ENCODE peak calls at places on chromosomes 2 and 18, in four cellular contexts. J is sigmoid colon, Q is stomach, X is K562. B is an unnamed sample.

GRCh38 chr2:127531133-127531709 is 4.3 kb upstream of the MYO7B start:
- DNase-seq in J (no peak), Q (no peak), X (no peak), B (peak; percentile 41)

GRCh38 chr2:239465017-239466001 is 64.5 kb upstream of the HDAC4 start:
- DNase-seq in J (peak; percentile 90), Q (peak; percentile 53), X (no peak), B (peak; percentile 70)

GRCh38 chr2:161586517-161587167 is 37.6 kb upstream of the SLC4A10 start:
- DNase-seq in J (no peak), Q (no peak), X (peak; percentile 20), B (no peak)

GRCh38 chr18:46199515-46200147 is 95.4 kb downstream of the HAUS1 start:
- DNase-seq in J (no peak), Q (no peak), X (peak; percentile 13), B (no peak)

GRCh38 chr2:239648607-239649006 is 247.8 kb upstream of the HDAC4 start:
- DNase-seq in J (no peak), Q (no peak), X (no peak), B (no peak)

GRCh38 chr18:7565677-7566076 is 1.4 kb upstream of the PTPRM start:
- DNase-seq in J (no peak), Q (no peak), X (no peak), B (no peak)

GRCh38 chr2:234973008-234973407 is 21.2 kb downstream of the SH3BP4 start:
- DNase-seq in J (no peak), Q (no peak), X (no peak), B (no peak)

GRCh38 chr2:127586746-127587295 is 51.3 kb downstream of the MYO7B start:
- DNase-seq in J (no peak), Q (peak; percentile 9), X (no peak), B (no peak)

GRCh38 chr2:19140463-19141208 is 217.8 kb downstream of the OSR1 start:
- DNase-seq in J (no peak), Q (no peak), X (no peak), B (no peak)

GRCh38 chr2:101473911-101474751 is 781 bp downstream of the RFX8 start:
- DNase-seq in J (peak; percentile 75), Q (peak; percentile 27), X (no peak), B (peak; percentile 16)

GRCh38 chr2:164275659-164276058 is 345.6 kb downstream of the GRB14 start:
- DNase-seq in J (no peak), Q (no peak), X (no peak), B (no peak)

GRCh38 chr2:113910110-113910717 is 20.3 kb downstream of the ACTR3 start:
- DNase-seq in J (no peak), Q (no peak), X (no peak), B (no peak)

GRCh38 chr2:197207106-197207505 is 103.5 kb downstream of the ANKRD44 start:
- DNase-seq in J (no peak), Q (no peak), X (no peak), B (no peak)

GRCh38 chr2:239118675-239119211 is 270.9 kb downstream of the TWIST2 start:
- DNase-seq in J (no peak), Q (no peak), X (no peak), B (no peak)

GRCh38 chr2:118843492-118844132 is 3.8 kb downstream of the EN1 start:
- DNase-seq in J (no peak), Q (no peak), X (no peak), B (no peak)

GRCh38 chr2:148719941-148720436 is 75.4 kb downstream of the EPC2 start:
- DNase-seq in J (peak; percentile 52), Q (no peak), X (no peak), B (no peak)

GRCh38 chr2:8502316-8502715 is 179.5 kb upstream of the ID2 start:
- DNase-seq in J (peak; percentile 56), Q (no peak), X (no peak), B (no peak)

GRCh38 chr2:193276560-193276959 is 1081.8 kb upstream of the TMEFF2 start:
- DNase-seq in J (no peak), Q (no peak), X (no peak), B (no peak)

GRCh38 chr2:46257476-46257875 is 39.7 kb upstream of the EPAS1 start:
- DNase-seq in J (no peak), Q (no peak), X (no peak), B (no peak)

GRCh38 chr2:188726561-188727247 is 247.5 kb upstream of the COL3A1 start:
- DNase-seq in J (no peak), Q (no peak), X (no peak), B (no peak)

GRCh38 chr2:237664151-237664550 is 36.8 kb downstream of the LRRFIP1 start:
- DNase-seq in J (no peak), Q (no peak), X (no peak), B (no peak)

GRCh38 chr2:150866431-150866830 is 379.0 kb upstream of the RND3 start:
- DNase-seq in J (no peak), Q (no peak), X (peak; percentile 20), B (no peak)

GRCh38 chr2:11072550-11072949 is 82.7 kb upstream of the SLC66A3 start:
- DNase-seq in J (no peak), Q (no peak), X (no peak), B (no peak)

GRCh38 chr18:74595425-74595824 is 2.2 kb upstream of the ZNF407 start:
- DNase-seq in J (no peak), Q (no peak), X (no peak), B (no peak)

GRCh38 chr18:74597662-74598349 is at the start of gene ZNF407:
- DNase-seq in J (peak; percentile 93), Q (peak; percentile 87), X (peak; percentile 83), B (peak; percentile 90)

GRCh38 chr18:74598350-74599001 is 806 bp downstream of the ZNF407 start:
- DNase-seq in J (peak; percentile 80), Q (peak; percentile 37), X (peak; percentile 48), B (peak; percentile 60)

DNA sequence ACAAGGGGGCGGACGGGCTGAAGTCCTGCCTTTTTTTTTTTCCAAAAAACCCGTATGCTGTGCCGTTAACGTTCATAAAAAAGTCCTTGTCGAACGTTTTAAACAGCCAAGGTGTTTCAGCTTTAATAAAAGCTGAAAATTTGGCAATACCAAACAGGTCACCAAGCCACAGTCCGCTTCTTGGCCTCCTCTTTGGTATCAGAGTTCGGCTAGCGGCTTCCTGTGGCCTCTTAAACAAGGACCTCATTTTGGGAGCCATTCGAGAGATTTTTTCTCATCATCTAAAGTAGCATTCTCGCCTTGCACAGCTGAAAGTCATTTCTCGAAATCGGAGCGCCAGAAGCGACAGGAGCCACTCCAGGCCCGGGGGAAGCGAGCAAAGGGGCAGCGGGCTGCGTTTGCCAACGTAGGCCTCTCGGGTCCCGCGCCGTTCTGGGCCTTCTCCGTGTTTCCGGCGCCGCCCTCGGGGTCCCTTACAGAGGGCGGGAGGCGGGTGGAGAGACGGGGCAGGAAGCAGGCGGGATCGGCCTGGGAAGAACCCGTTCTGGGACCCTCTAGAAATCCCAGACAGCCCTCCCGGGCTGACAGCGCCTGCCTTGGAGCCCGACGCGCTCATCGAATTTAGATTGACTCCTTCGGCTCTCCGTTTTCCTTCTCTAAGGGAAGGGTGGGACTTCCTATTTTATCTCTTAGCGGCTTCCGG is 560 bp upstream of the ZNF407 start:
- DNase-seq in J (peak; percentile 87), Q (peak; percentile 68), X (peak; percentile 47), B (peak; percentile 76)
- TF ChIP-seq POLR2AphosphoS5 in J (no peak), Q (no peak), X (no peak), B (no peak)

DNA sequence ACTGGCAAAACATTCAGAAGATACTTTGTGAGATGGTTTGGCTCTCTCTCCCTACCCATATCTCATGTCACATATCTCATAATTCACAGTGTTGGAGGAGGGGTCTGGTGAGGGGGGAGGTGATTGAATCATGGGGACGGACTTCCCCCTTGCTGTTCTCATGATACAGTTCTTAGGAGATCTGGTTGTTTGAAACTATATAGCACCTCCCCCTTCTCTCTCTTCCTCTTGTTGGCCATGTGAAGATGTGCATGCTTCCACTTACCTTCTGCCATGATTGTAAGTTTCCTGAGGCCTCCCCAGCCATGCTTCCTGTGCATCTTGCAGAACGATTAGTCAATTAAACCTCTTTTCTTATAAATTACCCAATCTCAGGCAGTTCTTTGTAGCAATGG is 61.1 kb downstream of the HK2 start:
- DNase-seq in J (no peak), Q (no peak), X (no peak), B (no peak)
- H3K27ac ChIP-seq in J (no peak overlapping the region), Q (no peak overlapping the region), X (no peak overlapping the region), B (no peak overlapping the region)

GRCh38 chr2:241273552-241273988 is 41.9 kb downstream of the HDLBP start:
- DNase-seq in J (no peak), Q (peak; percentile 17), X (no peak), B (no peak)

GRCh38 chr2:241272298-241272721 is 43.2 kb downstream of the HDLBP start:
- DNase-seq in J (peak; percentile 73), Q (peak; percentile 47), X (no peak), B (peak; percentile 36)

GRCh38 chr2:241271641-241272297 is 43.7 kb downstream of the HDLBP start:
- DNase-seq in J (peak; percentile 93), Q (peak; percentile 88), X (no peak), B (peak; percentile 86)

GRCh38 chr2:241274127-241274526 is 41.3 kb downstream of the HDLBP start:
- DNase-seq in J (no peak), Q (peak; percentile 26), X (no peak), B (no peak)

DNA sequence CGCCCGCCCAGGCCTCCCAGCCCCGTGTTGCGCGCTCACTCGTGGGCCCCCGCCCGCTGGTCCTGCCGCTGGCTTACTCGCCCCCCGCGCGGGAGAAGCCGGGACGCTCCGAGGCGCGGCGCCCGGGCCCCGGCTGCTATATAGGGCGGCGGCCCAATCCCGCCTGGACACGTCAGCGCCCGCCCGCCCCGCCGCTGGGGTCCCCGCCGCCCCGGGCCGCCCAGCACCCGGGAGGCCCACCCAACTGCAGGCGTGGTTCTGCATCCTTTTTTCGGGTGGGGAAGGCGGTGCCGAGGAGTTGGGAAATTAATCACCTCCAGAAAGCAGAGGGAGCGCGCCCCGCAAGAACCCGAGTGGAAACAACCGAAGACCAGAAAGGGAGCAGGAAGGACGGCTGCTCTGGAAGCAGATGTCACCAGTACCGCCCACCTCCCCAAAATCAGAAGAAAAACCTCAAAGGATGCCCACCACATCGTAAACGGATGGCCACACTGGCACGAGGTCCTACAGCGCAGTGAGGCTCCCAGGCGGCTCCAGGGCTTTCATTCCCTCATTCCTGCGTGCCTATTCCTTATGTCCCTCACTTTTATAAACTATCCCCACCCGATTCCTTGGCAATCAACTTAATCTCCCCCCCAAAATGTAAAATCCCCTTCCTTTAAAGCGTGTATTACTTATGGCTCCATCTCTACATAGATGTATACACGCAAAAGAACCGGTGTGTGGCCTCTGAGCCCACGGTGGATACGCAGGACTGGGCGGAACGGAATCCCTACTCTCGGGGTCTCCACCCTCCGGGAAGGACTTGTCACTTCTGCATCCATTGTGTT is 42.5 kb downstream of the HDLBP start:
- DNase-seq in J (peak; percentile 92), Q (peak; percentile 74), X (peak; percentile 73), B (peak; percentile 76)
- TF ChIP-seq POLR2A in J (no peak), Q (no peak), X (no peak), B (no peak)

GRCh38 chr2:16016282-16016681 is 75.9 kb downstream of the MYCN start:
- DNase-seq in J (no peak), Q (no peak), X (no peak), B (no peak)
- TF ChIP-seq POLR2AphosphoS5 in J (no peak), Q (no peak), X (no peak), B (no peak)

B was measured in transverse colon.